ENCODE peak calls at places on chromosomes 4 and X, in eight cellular contexts. Q is cardiac muscle cell; U is AG08395; D is activated naive CD4-positive, alpha-beta T cell; C is stimulated activated CD4-positive, alpha-beta T cell treated with anti-CD3 and anti-CD28 coated beads, Interleukin-1b, Interleukin-23, amount 100 ng/mL, for 4 hours; B is mesenteric fat pad; W is Right ventricle myocardium superior; G is activated CD4-positive, CD25-positive, alpha-beta regulatory T cell. V is an unnamed sample.

GRCh38 chr4:42488114-42488513 is 90.8 kb downstream of the SHISA3 start:
- DNase-seq in W (no peak), U (no peak), C (no peak), B (no peak), G (no peak), D (no peak), Q (no peak), V (no peak)

GRCh38 chr4:153495480-153496206 is 29.5 kb downstream of the TMEM131L start:
- DNase-seq in B (no peak), C (no peak), Q (no peak), W (no peak), D (peak), U (no peak), G (no peak), V (no peak)

GRCh38 chrX:44874481-44875184 is 1.6 kb downstream of the KDM6A start:
- DNase-seq in U (peak), D (no peak), W (no peak), B (no peak), G (no peak), C (peak), Q (peak), V (peak)

GRCh38 chr4:26157541-26157940 is 163.3 kb upstream of the RBPJ start:
- DNase-seq in D (no peak), U (no peak), W (no peak), Q (no peak), G (no peak), C (no peak), B (no peak), V (no peak)

GRCh38 chrX:17876135-17876534 is 15.0 kb upstream of the RAI2 start:
- DNase-seq in D (no peak), U (no peak), W (no peak), G (no peak), Q (no peak), B (no peak), C (no peak), V (no peak)

GRCh38 chr4:89538886-89539285 is 231.3 kb upstream of the GPRIN3 start:
- DNase-seq in D (no peak), G (no peak), B (no peak), U (no peak), Q (no peak), W (no peak), C (no peak), V (no peak)

GRCh38 chr4:128454281-128455075 is 166.9 kb upstream of the PGRMC2 start:
- DNase-seq in C (peak), Q (peak), B (no peak), W (peak), D (peak), G (peak), U (peak), V (peak)

GRCh38 chr4:54498661-54499111 is 159.1 kb upstream of the KIT start:
- DNase-seq in U (peak), G (no peak), D (no peak), W (no peak), B (no peak), C (no peak), Q (no peak), V (no peak)

GRCh38 chr4:116058129-116058528 is 944.7 kb upstream of the NDST4 start:
- DNase-seq in B (no peak), G (no peak), C (no peak), U (no peak), D (no peak), Q (no peak), W (no peak), V (no peak)

GRCh38 chr4:47419296-47419695 is 44.2 kb downstream of the COMMD8 start:
- DNase-seq in W (no peak), Q (no peak), G (no peak), B (no peak), U (no peak), D (no peak), C (no peak), V (no peak)

V was measured in activated CD4-positive, alpha-beta T cell treated with anti-CD3 and anti-CD28 coated beads for 1 hour.